ENCODE peak calls at places on chromosomes 5 and 9, in four cellular contexts. V is IMR-90, Y is B cell, Z is HT1080. P is an unnamed sample.

GRCh38 chr5:2200261-2200965 is 317.7 kb upstream of the IRX4 start:
- DNase-seq in V (no peak), Y (no peak), Z (no peak), P (no peak)

GRCh38 chr9:130518198-130518597 is 61.2 kb upstream of the FUBP3 start:
- DNase-seq in V (no peak), Y (no peak), Z (no peak), P (no peak)

GRCh38 chr9:124590886-124591641 is 83.9 kb upstream of the NR5A1 start:
- DNase-seq in V (no peak), Y (no peak), Z (no peak), P (no peak)

GRCh38 chr5:131976414-131977211 is 31.1 kb upstream of the MEIKIN start:
- DNase-seq in V (no peak), Y (no peak), Z (no peak), P (no peak)

GRCh38 chr5:95822038-95822407 is 503 bp downstream of the GLRX start:
- DNase-seq in V (peak; percentile 25), Y (peak; percentile 86), Z (peak; percentile 42), P (peak; percentile 77)

GRCh38 chr9:34403554-34404380 is 27.1 kb upstream of the MYORG start:
- DNase-seq in V (peak; percentile 68), Y (no peak), Z (peak; percentile 74), P (peak; percentile 74)

GRCh38 chr5:103119067-103119764 is 722 bp downstream of the GIN1 start:
- DNase-seq in V (peak; percentile 13), Y (no peak), Z (peak; percentile 20), P (peak; percentile 43)

GRCh38 chr9:136629879-136630661 is 32.6 kb upstream of the EGFL7 start:
- DNase-seq in V (peak; percentile 24), Y (peak; percentile 68), Z (no peak), P (peak; percentile 45)

GRCh38 chr5:14507156-14507941 is 74.2 kb upstream of the OTULINL start:
- DNase-seq in V (no peak), Y (no peak), Z (no peak), P (no peak)

P was measured in RKO.